ENCODE peak calls at places on chromosome 3, in ten cellular contexts. One of them, this sample, is unnamed.

GRCh38 chr3:197847866-197848401 is 56.9 kb downstream of the LRCH3 start:
- DNase-seq in substantia nigra: no peak
- DNase-seq in effector memory CD4-positive, alpha-beta T cell: no peak
- DNase-seq in activated naive CD4-positive, alpha-beta T cell treated with anti-CD3 and anti-CD28 coated beads, Interleukin-2, amount 50 U/mL, for 16 hours: peak; percentile 17
- DNase-seq in KG1: no peak
- DNase-seq in osteocyte: no peak
- DNase-seq in activated CD8-positive, alpha-beta memory T cell treated with anti-CD3 and anti-CD28 coated beads for 24 hours: no peak
- DNase-seq in brain microvascular endothelial cell: no peak
- DNase-seq in EL: peak; percentile 48
- DNase-seq in endothelial cell: no peak
- DNase-seq in this sample: no peak

GRCh38 chr3:46406440-46406785 is 453 bp downstream of the CCR5AS start:
- DNase-seq in substantia nigra: no peak
- DNase-seq in effector memory CD4-positive, alpha-beta T cell: no peak
- DNase-seq in activated naive CD4-positive, alpha-beta T cell treated with anti-CD3 and anti-CD28 coated beads, Interleukin-2, amount 50 U/mL, for 16 hours: no peak
- DNase-seq in KG1: no peak
- DNase-seq in osteocyte: no peak
- DNase-seq in activated CD8-positive, alpha-beta memory T cell treated with anti-CD3 and anti-CD28 coated beads for 24 hours: no peak
- DNase-seq in brain microvascular endothelial cell: no peak
- DNase-seq in EL: peak; percentile 32
- DNase-seq in endothelial cell: no peak
- DNase-seq in this sample: no peak

GRCh38 chr3:195544634-195545033 is 1.5 kb upstream of the PPP1R2 start:
- DNase-seq in substantia nigra: no peak
- DNase-seq in effector memory CD4-positive, alpha-beta T cell: no peak
- DNase-seq in activated naive CD4-positive, alpha-beta T cell treated with anti-CD3 and anti-CD28 coated beads, Interleukin-2, amount 50 U/mL, for 16 hours: no peak
- DNase-seq in KG1: no peak
- DNase-seq in osteocyte: no peak
- DNase-seq in activated CD8-positive, alpha-beta memory T cell treated with anti-CD3 and anti-CD28 coated beads for 24 hours: no peak
- DNase-seq in brain microvascular endothelial cell: no peak
- DNase-seq in EL: no peak
- DNase-seq in endothelial cell: no peak
- DNase-seq in this sample: no peak

GRCh38 chr3:134242649-134243637 is 7.7 kb downstream of the RYK start:
- DNase-seq in substantia nigra: no peak
- DNase-seq in effector memory CD4-positive, alpha-beta T cell: no peak
- DNase-seq in activated naive CD4-positive, alpha-beta T cell treated with anti-CD3 and anti-CD28 coated beads, Interleukin-2, amount 50 U/mL, for 16 hours: no peak
- DNase-seq in KG1: no peak
- DNase-seq in osteocyte: no peak
- DNase-seq in activated CD8-positive, alpha-beta memory T cell treated with anti-CD3 and anti-CD28 coated beads for 24 hours: peak; percentile 43
- DNase-seq in brain microvascular endothelial cell: peak; percentile 74
- DNase-seq in EL: peak; percentile 87
- DNase-seq in endothelial cell: no peak
- DNase-seq in this sample: no peak

GRCh38 chr3:191873741-191874140 is 412.8 kb downstream of the PYDC2 start:
- DNase-seq in substantia nigra: no peak
- DNase-seq in effector memory CD4-positive, alpha-beta T cell: no peak
- DNase-seq in activated naive CD4-positive, alpha-beta T cell treated with anti-CD3 and anti-CD28 coated beads, Interleukin-2, amount 50 U/mL, for 16 hours: no peak
- DNase-seq in KG1: no peak
- DNase-seq in osteocyte: no peak
- DNase-seq in activated CD8-positive, alpha-beta memory T cell treated with anti-CD3 and anti-CD28 coated beads for 24 hours: no peak
- DNase-seq in brain microvascular endothelial cell: no peak
- DNase-seq in EL: no peak
- DNase-seq in endothelial cell: no peak
- DNase-seq in this sample: no peak

GRCh38 chr3:143101792-143102381 is 17.7 kb upstream of the CHST2 start:
- DNase-seq in substantia nigra: no peak
- DNase-seq in effector memory CD4-positive, alpha-beta T cell: no peak
- DNase-seq in activated naive CD4-positive, alpha-beta T cell treated with anti-CD3 and anti-CD28 coated beads, Interleukin-2, amount 50 U/mL, for 16 hours: no peak
- DNase-seq in KG1: no peak
- DNase-seq in osteocyte: no peak
- DNase-seq in activated CD8-positive, alpha-beta memory T cell treated with anti-CD3 and anti-CD28 coated beads for 24 hours: no peak
- DNase-seq in brain microvascular endothelial cell: no peak
- DNase-seq in EL: no peak
- DNase-seq in endothelial cell: no peak
- DNase-seq in this sample: no peak

GRCh38 chr3:171548918-171549317 is 88.7 kb upstream of the TNIK start:
- DNase-seq in substantia nigra: no peak
- DNase-seq in effector memory CD4-positive, alpha-beta T cell: no peak
- DNase-seq in activated naive CD4-positive, alpha-beta T cell treated with anti-CD3 and anti-CD28 coated beads, Interleukin-2, amount 50 U/mL, for 16 hours: no peak
- DNase-seq in KG1: no peak
- DNase-seq in osteocyte: no peak
- DNase-seq in activated CD8-positive, alpha-beta memory T cell treated with anti-CD3 and anti-CD28 coated beads for 24 hours: no peak
- DNase-seq in brain microvascular endothelial cell: no peak
- DNase-seq in EL: peak; percentile 15
- DNase-seq in endothelial cell: no peak
- DNase-seq in this sample: no peak

GRCh38 chr3:135125171-135125801 is 330.2 kb downstream of the EPHB1 start:
- DNase-seq in substantia nigra: no peak
- DNase-seq in effector memory CD4-positive, alpha-beta T cell: no peak
- DNase-seq in activated naive CD4-positive, alpha-beta T cell treated with anti-CD3 and anti-CD28 coated beads, Interleukin-2, amount 50 U/mL, for 16 hours: no peak
- DNase-seq in KG1: no peak
- DNase-seq in osteocyte: no peak
- DNase-seq in activated CD8-positive, alpha-beta memory T cell treated with anti-CD3 and anti-CD28 coated beads for 24 hours: no peak
- DNase-seq in brain microvascular endothelial cell: peak; percentile 15
- DNase-seq in EL: peak; percentile 25
- DNase-seq in endothelial cell: peak; percentile 55
- DNase-seq in this sample: no peak

GRCh38 chr3:127307918-127308317 is 20.1 kb upstream of the PRR20G start:
- DNase-seq in substantia nigra: no peak
- DNase-seq in effector memory CD4-positive, alpha-beta T cell: no peak
- DNase-seq in activated naive CD4-positive, alpha-beta T cell treated with anti-CD3 and anti-CD28 coated beads, Interleukin-2, amount 50 U/mL, for 16 hours: no peak
- DNase-seq in KG1: no peak
- DNase-seq in osteocyte: no peak
- DNase-seq in activated CD8-positive, alpha-beta memory T cell treated with anti-CD3 and anti-CD28 coated beads for 24 hours: no peak
- DNase-seq in brain microvascular endothelial cell: no peak
- DNase-seq in EL: no peak
- DNase-seq in endothelial cell: no peak
- DNase-seq in this sample: no peak